ENCODE peak calls at places on chromosomes 4 and X, in five cellular contexts. Y is transverse colon, T is stomach, Z is sigmoid colon, F is K562. J is an unnamed sample.

GRCh38 chrX:148811236-148811635 is 310.8 kb downstream of the AFF2 start:
- DNase-seq in Z (no peak), T (no peak), Y (no peak), F (no peak), J (no peak)

GRCh38 chr4:6926681-6927478 is 17.3 kb downstream of the TBC1D14 start:
- DNase-seq in T (peak; percentile 62), Z (no peak), Y (peak; percentile 87), F (peak; percentile 77), J (no peak)

GRCh38 chrX:45344597-45344996 is 143.9 kb upstream of the DIPK2B start:
- DNase-seq in Y (no peak), Z (no peak), F (no peak), T (no peak), J (no peak)

GRCh38 chrX:139924696-139925094 is 8.2 kb downstream of the ATP11C start:
- DNase-seq in T (no peak), Z (no peak), F (no peak), Y (no peak), J (no peak)

GRCh38 chr4:15735531-15735930 is 32.7 kb downstream of the BST1 start:
- DNase-seq in T (no peak), Y (no peak), F (no peak), Z (no peak), J (no peak)

GRCh38 chr4:2256781-2257191 is 5.1 kb downstream of the MXD4 start:
- DNase-seq in Z (peak; percentile 81), T (peak; percentile 63), F (peak; percentile 31), Y (peak; percentile 19), J (peak; percentile 82)

GRCh38 chr4:152427971-152428370 is 107.9 kb downstream of the FBXW7 start:
- DNase-seq in Z (no peak), F (no peak), T (no peak), Y (no peak), J (no peak)

GRCh38 chrX:9440116-9440844 is 24.6 kb upstream of the TBL1X start:
- DNase-seq in Z (no peak), Y (no peak), T (no peak), F (no peak), J (no peak)

GRCh38 chr4:508675-509373 is 9.8 kb downstream of the PIGG start:
- DNase-seq in T (no peak), F (no peak), Z (no peak), Y (no peak), J (no peak)

GRCh38 chr4:110949516-110949915 is 326.6 kb upstream of the PITX2 start:
- DNase-seq in F (no peak), T (no peak), Z (no peak), Y (no peak), J (no peak)

GRCh38 chrX:28582494-28582893 is 4.8 kb upstream of the IL1RAPL1 start:
- DNase-seq in Z (no peak), F (no peak), T (no peak), Y (no peak), J (no peak)

GRCh38 chr4:168924648-168925047 is 85.4 kb downstream of the CBR4 start:
- DNase-seq in Z (no peak), T (no peak), Y (no peak), F (no peak), J (no peak)

GRCh38 chr4:149512489-149512888 is 303.2 kb downstream of the IQCM start:
- DNase-seq in Z (no peak), T (no peak), Y (no peak), F (no peak), J (no peak)

GRCh38 chr4:74266081-74266480 is 42.2 kb upstream of the EPGN start:
- DNase-seq in F (no peak), T (no peak), Z (no peak), Y (no peak), J (no peak)

GRCh38 chr4:139278956-139279722 is 886 bp downstream of the MGARP start:
- DNase-seq in T (no peak), F (no peak), Z (no peak), Y (no peak), J (no peak)

GRCh38 chr4:175971393-175972179 is 94.1 kb upstream of the WDR17 start:
- DNase-seq in T (no peak), F (no peak), Y (no peak), Z (no peak), J (no peak)

GRCh38 chr4:36099509-36099908 is 144.8 kb downstream of the ARAP2 start:
- DNase-seq in Z (no peak), T (no peak), F (no peak), Y (no peak), J (no peak)

GRCh38 chr4:7759221-7759620 is 180.4 kb downstream of the AFAP1 start:
- DNase-seq in Z (no peak), Y (no peak), T (no peak), F (no peak), J (no peak)

GRCh38 chr4:153585021-153585420 is 99.1 kb upstream of the TLR2 start:
- DNase-seq in F (no peak), T (no peak), Y (no peak), Z (no peak), J (peak; percentile 16)

GRCh38 chrX:17738002-17738713 is 865 bp downstream of the SCML1 start:
- DNase-seq in F (no peak), T (peak; percentile 35), Y (peak; percentile 50), Z (peak; percentile 79), J (peak; percentile 54)

GRCh38 chr4:140038031-140038533 is 115.9 kb downstream of the MAML3 start:
- DNase-seq in F (no peak), T (no peak), Y (no peak), Z (no peak), J (no peak)

GRCh38 chrX:2609431-2610238 is 81.5 kb upstream of the CD99 start:
- DNase-seq in Z (peak; percentile 64), T (no peak), Y (no peak), F (no peak), J (no peak)

GRCh38 chr4:155079866-155080265 is 128.6 kb upstream of the NPY2R start:
- DNase-seq in Y (no peak), T (no peak), Z (no peak), F (no peak), J (no peak)

DNA sequence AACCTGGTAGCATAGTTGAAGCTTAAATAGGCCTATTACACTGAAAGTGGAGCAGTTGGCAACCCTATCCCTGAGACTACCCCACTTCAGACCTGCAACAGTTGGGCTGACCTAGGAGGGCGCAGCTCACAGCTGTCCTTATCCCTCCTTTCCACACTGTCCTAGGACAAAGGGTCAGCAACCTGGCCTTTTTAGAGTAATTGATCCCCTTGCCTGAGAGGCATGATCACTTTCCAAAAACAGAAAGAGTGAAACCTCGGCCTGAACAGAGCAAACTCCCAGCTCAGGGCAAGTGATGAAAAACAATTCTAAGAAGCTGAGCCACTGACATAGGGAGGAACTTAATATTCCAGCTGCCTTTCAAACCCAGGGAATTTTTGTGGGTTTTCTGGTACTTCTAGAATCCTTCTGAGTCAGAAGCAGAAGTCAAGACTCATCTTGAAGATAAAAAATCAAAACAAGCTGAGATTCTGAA is 94.9 kb upstream of the MYOZ2 start:
- DNase-seq in Z (no peak), F (no peak), Y (no peak), T (no peak), J (no peak)
- TF ChIP-seq EP300 in Z (no peak), F (no peak), Y (no peak), T (no peak), J (no peak)

DNA sequence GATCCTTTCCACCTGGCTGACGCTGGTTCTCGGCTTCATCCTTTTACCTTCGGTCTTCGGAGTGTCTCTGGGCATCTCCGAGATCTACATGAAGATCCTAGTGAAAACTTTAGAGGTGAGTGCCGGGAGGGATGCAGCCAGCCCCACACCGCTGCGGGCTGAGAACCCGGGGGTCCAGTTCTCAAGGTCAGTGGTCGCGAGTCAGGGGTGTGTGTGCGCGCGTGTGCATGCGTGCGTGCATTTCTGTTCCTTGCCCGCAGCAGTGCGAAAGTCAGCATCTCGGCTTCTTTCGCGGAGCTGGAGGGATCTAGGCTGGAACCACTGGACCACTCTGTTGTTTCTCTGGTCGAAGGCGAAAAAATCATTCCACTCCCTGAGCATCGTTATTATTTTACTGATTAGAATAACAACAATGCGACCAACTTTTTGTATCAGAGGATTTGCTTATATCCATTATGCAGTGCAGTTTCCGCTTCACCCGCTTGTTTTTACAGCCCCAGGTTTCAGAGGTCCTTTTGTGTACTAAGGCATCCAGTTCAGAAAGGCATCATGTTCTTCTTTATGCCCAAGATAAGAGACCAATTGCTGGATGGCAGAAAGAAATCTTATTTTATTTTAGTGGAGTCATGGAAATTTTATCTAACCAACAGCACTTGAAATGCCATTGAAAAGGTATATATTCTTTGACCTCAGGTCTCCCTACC is 893 bp downstream of the GPAT3 start:
- DNase-seq in Y (peak; percentile 14), F (no peak), T (no peak), Z (no peak), J (no peak)
- TF ChIP-seq EP300 in Y (no peak), F (no peak), T (no peak), Z (no peak), J (no peak)

GRCh38 chr4:52946811-52947210 is 84.7 kb downstream of the RASL11B start:
- DNase-seq in Y (no peak), Z (no peak), F (no peak), T (no peak), J (no peak)
- TF ChIP-seq EP300 in Y (no peak), Z (no peak), F (no peak), T (no peak), J (no peak)

GRCh38 chrX:118675336-118675965 is 52.0 kb upstream of the IL13RA1 start:
- DNase-seq in T (no peak), Y (no peak), Z (no peak), F (no peak), J (no peak)

GRCh38 chrX:118682258-118683014 is 45.0 kb upstream of the IL13RA1 start:
- DNase-seq in Y (no peak), T (no peak), Z (no peak), F (no peak), J (no peak)

GRCh38 chrX:118675966-118676349 is 51.4 kb upstream of the IL13RA1 start:
- DNase-seq in Z (no peak), T (no peak), Y (no peak), F (no peak), J (no peak)

GRCh38 chrX:118677318-118677717 is 50.1 kb upstream of the IL13RA1 start:
- DNase-seq in Z (no peak), F (no peak), T (no peak), Y (no peak), J (no peak)

DNA sequence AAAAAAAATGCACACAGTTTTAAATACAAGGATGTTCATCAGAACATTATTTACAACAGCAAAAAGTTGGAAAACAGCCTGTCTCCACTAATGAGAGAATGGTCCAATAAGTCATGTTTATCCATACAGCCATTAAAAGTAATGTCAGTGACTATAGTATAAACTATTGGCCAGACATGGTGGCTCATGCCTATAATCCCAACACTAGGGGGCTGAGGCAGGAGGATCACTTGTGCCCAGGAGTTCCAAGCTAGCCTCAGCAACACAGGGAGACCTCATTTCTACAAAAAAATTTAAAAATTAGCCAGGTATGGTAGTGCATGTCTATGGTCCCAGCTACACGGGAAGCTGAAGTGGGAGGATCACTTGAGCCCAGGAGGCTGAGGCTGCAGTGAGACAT is 48.1 kb upstream of the IL13RA1 start:
- DNase-seq in Y (no peak), T (no peak), Z (no peak), F (no peak), J (no peak)
- TF ChIP-seq EP300 in Y (no peak), T (no peak), Z (no peak), F (no peak), J (no peak)